ENCODE peak calls at places on chromosomes 1 and 21, in ten cellular contexts. L, E, V, T, M, B, D, N, Q and A are unnamed samples. For H3K4me1, the result is how much of the 10 kb centered on the place peaks cover.

GRCh38 chr21:38798081-38798480 is 7.6 kb upstream of the ETS2 start:
- DNase-seq in T (no peak), Q (no peak), L (no peak), B (no peak), N (no peak), M (no peak), D (no peak), V (no peak), E (no peak), A (no peak)

GRCh38 chr21:39531777-39532333 is 80.1 kb downstream of the SH3BGR start:
- DNase-seq in V (no peak), B (no peak), Q (no peak), E (no peak), M (no peak), D (peak), N (no peak), T (no peak), L (no peak), A (no peak)

GRCh38 chr21:36247316-36247715 is 72.7 kb upstream of the MORC3 start:
- DNase-seq in E (no peak), D (no peak), M (no peak), L (no peak), N (peak), B (no peak), Q (no peak), T (no peak), V (no peak), A (no peak)

GRCh38 chr1:15848143-15848928 is 829 bp downstream of the SPEN start:
- DNase-seq in M (peak), V (peak), E (peak), T (peak), B (peak), Q (peak), L (peak), D (no peak), N (peak), A (peak)

GRCh38 chr1:158035976-158036583 is 42.6 kb downstream of the KIRREL1 start:
- DNase-seq in D (peak), B (peak), L (peak), E (no peak), V (peak), M (peak), T (no peak), N (peak), Q (peak), A (peak)

GRCh38 chr1:71561729-71562128 is 480.9 kb upstream of the ZRANB2 start:
- DNase-seq in M (peak), N (peak), Q (peak), D (peak), E (no peak), B (no peak), T (no peak), L (no peak), V (no peak), A (no peak)

GRCh38 chr1:38330799-38331198 is 284.2 kb upstream of the POU3F1 start:
- DNase-seq in T (no peak), L (no peak), M (no peak), V (no peak), D (no peak), B (no peak), Q (no peak), E (no peak), N (no peak), A (no peak)

GRCh38 chr1:88274431-88274830 is 409.6 kb upstream of the PKN2 start:
- DNase-seq in B (no peak), Q (no peak), L (no peak), D (no peak), T (no peak), N (no peak), E (no peak), M (no peak), V (no peak), A (no peak)

GRCh38 chr1:222829868-222830267 is 15.0 kb downstream of the DISP1 start:
- DNase-seq in V (no peak), E (no peak), B (no peak), M (peak), D (no peak), Q (no peak), L (no peak), T (no peak), N (peak), A (no peak)

GRCh38 chr1:247295274-247295684 is 36.4 kb downstream of the ZNF496 start:
- DNase-seq in D (no peak), V (no peak), E (no peak), T (no peak), B (no peak), L (no peak), N (peak), M (peak), Q (no peak), A (no peak)

GRCh38 chr1:39575191-39576015 is 1.2 kb downstream of the PABPC4 start:
- DNase-seq in T (peak), M (peak), V (peak), B (peak), D (peak), E (peak), L (peak), Q (peak), N (peak), A (peak)
- H3K4me1 ChIP-seq in T (under half), M (under half), V (under half), B (under half), D (under half), E (under half), L (under half), Q (under half), N (under half), A (under half)

GRCh38 chr1:5597991-5598823 is 394.0 kb downstream of the NPHP4 start:
- DNase-seq in D (no peak), B (no peak), T (no peak), L (no peak), E (no peak), N (no peak), M (no peak), Q (no peak), V (peak), A (peak)
- TF ChIP-seq CTCF in D (peak), B (no peak), T (no peak), L (no peak), E (no peak), N (no peak), M (no peak), Q (no peak), V (peak), A (no peak)

GRCh38 chr1:160795951-160796383 is at the start of gene LY9:
- DNase-seq in B (peak), Q (no peak), T (no peak), M (no peak), D (no peak), V (peak), E (no peak), L (no peak), N (no peak), A (no peak)
- H3K4me3 ChIP-seq in B (no peak), Q (no peak), T (no peak), M (no peak), D (no peak), V (peak), E (peak), L (no peak), N (no peak), A (no peak)

GRCh38 chr1:204096931-204097330 is 24.0 kb downstream of the SOX13 start:
- DNase-seq in M (no peak), D (no peak), L (no peak), T (no peak), Q (no peak), V (no peak), N (no peak), E (no peak), B (no peak), A (no peak)
- H3K4me1 ChIP-seq in M (under half), D (under half), L (under half), T (under half), Q (under half), V (under half), N (under half), E (half or more), B (under half), A (under half)

GRCh38 chr1:170927955-170928850 is 7.1 kb upstream of the MROH9 start:
- DNase-seq in T (no peak), V (no peak), N (peak), D (peak), B (no peak), L (no peak), M (peak), Q (no peak), E (no peak), A (no peak)
- TF ChIP-seq CTCF in T (no peak), V (no peak), N (no peak), D (peak), B (peak), L (no peak), M (no peak), Q (no peak), E (no peak), A (no peak)